ENCODE peak calls at places on chromosomes 4 and X, in five cellular contexts. L, B, T, D and O are unnamed samples.

GRCh38 chrX:81489987-81490386 is 288.1 kb downstream of the SH3BGRL start:
- DNase-seq in L (no peak), T (no peak), D (no peak), B (no peak), O (no peak)

GRCh38 chr4:23956601-23957364 is 66.9 kb upstream of the PPARGC1A start:
- DNase-seq in D (no peak), B (no peak), L (no peak), T (no peak), O (no peak)

GRCh38 chr4:128591482-128591881 is 218.0 kb upstream of the JADE1 start:
- DNase-seq in B (no peak), T (no peak), D (no peak), L (no peak), O (no peak)

GRCh38 chr4:66160606-66161005 is 490.3 kb upstream of the EPHA5 start:
- DNase-seq in B (no peak), D (no peak), L (no peak), T (no peak), O (no peak)

GRCh38 chr4:48133668-48134444 is at the start of gene TXK:
- DNase-seq in L (no peak), D (no peak), T (no peak), B (no peak), O (no peak)

GRCh38 chr4:185868983-185869938 is 57.3 kb upstream of the SORBS2 start:
- DNase-seq in B (no peak), T (no peak), D (no peak), L (no peak), O (no peak)

GRCh38 chr4:113759696-113760093 is 1.8 kb downstream of the CAMK2D start:
- DNase-seq in T (no peak), L (no peak), B (no peak), D (no peak), O (no peak)

GRCh38 chr4:113447695-113448265 is 313.8 kb downstream of the CAMK2D start:
- DNase-seq in T (no peak), D (no peak), B (no peak), L (no peak), O (no peak)

GRCh38 chr4:152436384-152436783 is 99.5 kb downstream of the FBXW7 start:
- DNase-seq in T (no peak), D (no peak), B (no peak), L (no peak), O (no peak)

GRCh38 chr4:83234902-83235644 is 49.5 kb downstream of the COQ2 start:
- DNase-seq in T (no peak), D (no peak), B (no peak), L (no peak), O (no peak)
- H3K27ac ChIP-seq in T (no peak), D (no peak), B (no peak), L (no peak), O (no peak)

DNA sequence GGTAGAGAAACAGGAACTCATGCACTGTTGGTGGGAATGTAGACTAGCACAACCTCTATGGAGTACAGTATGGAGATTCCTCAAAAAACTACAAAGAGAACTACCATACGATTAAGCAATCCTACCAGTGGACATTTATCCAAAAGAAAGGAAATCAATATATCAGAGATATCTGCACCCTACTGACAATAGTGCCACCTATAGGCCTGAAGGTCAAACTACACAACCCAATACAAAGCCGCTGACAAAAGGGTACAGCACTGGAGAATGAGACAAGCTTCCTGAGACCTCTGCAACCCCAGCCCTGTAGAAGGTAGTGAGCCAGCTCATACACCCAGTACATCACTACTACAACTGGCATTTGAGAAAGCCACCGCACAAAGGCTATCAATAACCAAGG is 67.1 kb downstream of the CBR4 start:
- DNase-seq in D (no peak), B (no peak), T (no peak), L (no peak), O (no peak)
- TF ChIP-seq CTCF in D (peak), B (peak), T (no peak), L (no peak), O (peak)

GRCh38 chrX:130109429-130110378 is 593 bp downstream of the ELF4 start:
- DNase-seq in T (no peak), L (no peak), B (no peak), D (no peak), O (no peak)

GRCh38 chrX:130108647-130109428 is 1.5 kb downstream of the ELF4 start:
- DNase-seq in D (no peak), B (no peak), T (no peak), L (peak), O (peak)

GRCh38 chrX:130106071-130106470 is 4.2 kb downstream of the ELF4 start:
- DNase-seq in T (no peak), L (no peak), D (no peak), B (no peak), O (peak)

GRCh38 chrX:130103605-130104004 is 6.7 kb downstream of the ELF4 start:
- DNase-seq in T (no peak), D (no peak), B (no peak), L (no peak), O (no peak)

DNA sequence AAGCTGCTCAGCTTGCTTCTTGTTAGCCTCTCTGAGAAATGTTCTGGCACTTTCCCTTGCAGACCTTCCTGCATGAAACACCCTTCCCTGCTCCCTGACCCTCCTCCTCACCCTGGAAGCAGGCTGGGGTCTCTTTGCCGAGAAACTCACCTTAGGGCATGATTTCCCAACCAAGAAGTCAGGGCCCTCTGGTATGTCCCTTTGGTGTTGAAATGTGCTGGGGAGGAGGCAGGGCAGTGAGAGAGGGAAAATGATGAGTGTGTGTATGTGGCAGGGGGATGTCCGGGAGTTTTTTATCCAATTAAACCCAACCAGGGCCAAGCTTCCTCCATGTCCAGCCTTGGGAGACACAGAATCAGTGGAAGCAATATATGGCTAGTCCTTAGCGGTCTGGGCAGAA is 5.1 kb downstream of the ELF4 start:
- DNase-seq in T (no peak), B (no peak), L (no peak), D (no peak), O (no peak)
- H3K27ac ChIP-seq in T (no peak), B (no peak), L (no peak), D (no peak), O (peak)

GRCh38 chrX:155144926-155145325 is 71.3 kb upstream of the VBP1 start:
- DNase-seq in L (no peak), B (no peak), T (no peak), D (no peak), O (no peak)

GRCh38 chrX:155143959-155144548 is 72.2 kb upstream of the VBP1 start:
- DNase-seq in B (no peak), T (no peak), D (no peak), L (no peak), O (no peak)

DNA sequence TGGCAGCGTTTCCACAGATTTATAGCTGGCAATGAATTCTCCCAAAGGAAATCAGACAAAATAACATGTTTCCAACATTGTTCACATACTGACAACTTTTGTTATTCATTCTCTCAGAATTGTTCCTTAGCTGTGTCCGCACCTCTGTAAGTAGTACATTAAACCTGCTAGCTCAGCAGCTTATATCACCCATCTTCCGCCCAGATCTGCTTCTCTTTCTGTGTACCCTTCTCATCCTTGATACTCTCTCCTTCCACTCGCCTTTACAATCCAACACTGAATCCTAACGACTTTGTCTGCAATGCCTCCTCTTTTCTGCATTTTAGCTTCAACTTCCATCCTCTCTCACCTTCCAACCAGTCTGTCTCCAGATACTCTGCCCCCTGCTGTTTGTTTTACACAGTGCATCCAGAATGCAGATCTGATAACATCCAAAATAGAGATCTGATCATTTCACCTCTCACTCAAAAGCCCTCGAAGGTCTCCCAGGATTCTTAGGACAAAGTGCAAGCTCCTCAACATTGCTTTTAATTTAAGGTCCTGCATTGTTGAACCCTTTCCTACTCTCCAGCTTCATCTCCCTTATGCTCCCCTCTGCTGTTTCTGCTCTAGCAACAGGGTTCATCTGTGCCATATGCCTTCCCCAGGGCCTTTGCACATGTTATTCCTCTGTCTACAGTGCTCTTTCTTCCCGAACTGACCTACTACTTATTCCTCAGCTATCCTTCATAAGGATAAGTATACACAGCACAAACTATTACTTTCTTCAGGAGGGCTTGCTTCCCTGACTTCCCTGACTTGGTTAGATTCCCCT is 67.3 kb upstream of the VBP1 start:
- DNase-seq in L (peak), D (peak), T (no peak), B (no peak), O (no peak)
- TF ChIP-seq CTCF in L (peak), D (peak), T (peak), B (peak), O (peak)

DNA sequence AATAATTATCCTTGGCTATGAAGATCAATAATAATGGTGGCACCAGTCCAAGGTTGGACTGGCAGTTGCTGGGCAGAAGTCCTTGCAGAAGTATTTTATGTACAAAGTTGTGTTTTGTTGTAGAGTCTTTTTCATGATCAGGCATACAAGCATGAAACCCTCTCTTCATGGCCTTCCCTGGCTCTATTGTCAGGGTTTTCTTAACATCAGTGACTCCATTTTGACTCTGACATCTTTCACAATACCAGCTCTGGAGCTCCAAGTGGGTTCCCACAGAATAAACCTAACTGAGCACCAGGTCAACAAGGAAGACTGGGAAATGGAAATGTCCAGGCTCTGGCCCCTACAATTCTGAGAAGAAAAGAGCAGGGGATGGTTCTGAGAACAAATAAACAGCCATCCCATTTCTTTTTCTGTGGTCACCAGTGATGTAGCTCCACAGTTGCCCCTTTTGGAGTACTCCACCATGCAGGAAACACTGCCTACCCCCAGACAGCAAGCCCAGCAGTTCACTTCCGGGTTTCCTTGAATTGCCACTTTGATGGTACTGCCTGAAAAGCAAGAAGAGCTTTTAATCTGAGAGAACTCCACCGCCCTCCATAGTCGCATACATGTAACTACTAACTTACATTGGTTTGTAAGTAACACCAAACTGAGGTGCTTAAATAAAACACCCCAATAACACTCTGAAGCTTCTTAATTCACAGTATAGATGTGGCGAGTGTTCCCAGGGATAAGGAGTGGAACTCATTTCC is 53.5 kb upstream of the HPSE start:
- DNase-seq in D (peak), B (no peak), T (no peak), L (no peak), O (no peak)
- H3K27ac ChIP-seq in D (no peak), B (no peak), T (no peak), L (no peak), O (no peak)

GRCh38 chr4:5399790-5400421 is 308.5 kb downstream of the EVC2 start:
- DNase-seq in T (no peak), D (no peak), L (no peak), B (no peak), O (no peak)
- TF ChIP-seq CTCF in T (no peak), D (no peak), L (no peak), B (no peak), O (no peak)

GRCh38 chr4:2936773-2937145 is 26.4 kb downstream of the NOP14 start:
- DNase-seq in B (peak), L (peak), D (peak), T (no peak), O (peak)

GRCh38 chr4:2935762-2936743 is 27.2 kb downstream of the NOP14 start:
- DNase-seq in T (peak), L (peak), B (peak), D (peak), O (peak)

GRCh38 chr4:2937986-2938385 is 25.2 kb downstream of the NOP14 start:
- DNase-seq in T (no peak), D (no peak), L (no peak), B (peak), O (peak)

GRCh38 chr4:2938906-2939305 is 24.3 kb downstream of the NOP14 start:
- DNase-seq in D (no peak), L (no peak), B (peak), T (no peak), O (peak)

GRCh38 chr4:2937146-2937857 is 25.9 kb downstream of the NOP14 start:
- DNase-seq in B (peak), L (no peak), D (no peak), T (peak), O (peak)
- H3K27ac ChIP-seq in B (no peak), L (no peak), D (no peak), T (no peak), O (no peak)

DNA sequence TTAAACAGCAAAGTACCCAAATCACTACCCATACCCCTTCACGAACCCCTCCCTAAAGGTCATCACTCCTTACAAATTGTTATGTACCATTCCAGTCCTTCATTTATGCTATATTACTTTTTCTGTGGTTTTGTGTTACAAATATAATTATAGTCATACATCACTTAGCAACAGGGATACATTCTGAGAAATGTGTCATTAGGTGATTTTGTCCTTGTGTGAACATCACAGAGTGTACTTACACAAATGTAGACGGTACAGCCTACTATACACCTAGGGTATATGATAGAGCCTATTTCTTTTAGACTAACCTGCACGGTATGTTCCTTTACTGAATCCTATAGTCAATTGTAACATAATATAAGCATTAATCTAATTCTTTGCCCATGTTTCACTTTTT is 61.9 kb downstream of the ASB9 start:
- DNase-seq in T (no peak), L (no peak), B (no peak), D (no peak), O (no peak)
- TF ChIP-seq CTCF in T (no peak), L (no peak), B (no peak), D (no peak), O (no peak)

DNA sequence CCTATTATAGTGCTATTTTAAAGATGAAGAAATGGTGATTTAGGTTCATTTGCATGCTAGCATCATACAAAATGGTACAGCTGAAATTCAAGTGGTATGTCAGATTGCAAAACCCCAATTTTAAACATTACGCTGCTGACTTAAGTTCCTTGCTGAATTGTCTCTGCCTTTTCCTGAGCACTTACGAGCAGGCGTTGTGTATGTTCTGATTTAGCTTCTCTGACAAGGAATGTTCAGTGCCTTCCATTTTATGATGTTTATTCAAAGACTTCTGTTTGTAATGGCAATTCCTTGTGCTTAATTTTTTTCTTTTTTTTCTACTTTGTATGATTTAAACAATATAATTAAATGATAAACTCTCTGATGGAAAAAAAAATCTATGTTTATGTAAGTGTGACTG is 148.1 kb downstream of the PCDH7 start:
- DNase-seq in B (no peak), L (no peak), D (no peak), T (no peak), O (no peak)
- H3K27ac ChIP-seq in B (peak), L (no peak), D (no peak), T (no peak), O (peak)